ENCODE peak calls at places on chromosome 20, in seven cellular contexts. T is ascending aorta, K is psoas muscle, X is H9, Y is breast epithelium, S is upper lobe of right lung, C is astrocyte. B is an unnamed sample.
A peak's percentile ranks its signal among the peaks of the same experiment; 100 is the strongest.

GRCh38 chr20:19943021-19943659 is 74.0 kb upstream of the NAA20 start:
- DNase-seq in T (no peak), K (no peak), X (no peak), Y (peak; percentile 91), S (no peak), C (no peak), B (no peak)

GRCh38 chr20:20780127-20780822 is 67.8 kb upstream of the RALGAPA2 start:
- DNase-seq in T (peak; percentile 84), K (peak; percentile 91), X (peak; percentile 33), Y (peak; percentile 80), S (peak; percentile 94), C (no peak), B (peak; percentile 94)

GRCh38 chr20:48523191-48523757 is 304.5 kb downstream of the PREX1 start:
- DNase-seq in T (no peak), K (no peak), X (peak; percentile 66), Y (no peak), S (no peak), C (peak; percentile 65), B (no peak)

GRCh38 chr20:52959125-52959524 is 13.0 kb upstream of the TSHZ2 start:
- DNase-seq in T (no peak), K (no peak), X (no peak), Y (no peak), S (no peak), C (no peak), B (no peak)

GRCh38 chr20:20743511-20744169 is 31.2 kb upstream of the RALGAPA2 start:
- DNase-seq in T (peak; percentile 81), K (peak; percentile 78), X (peak; percentile 49), Y (peak; percentile 21), S (peak; percentile 80), C (peak; percentile 2), B (peak; percentile 80)

GRCh38 chr20:45342863-45343444 is 5.3 kb downstream of the SDC4 start:
- DNase-seq in T (no peak), K (no peak), X (no peak), Y (peak; percentile 18), S (no peak), C (no peak), B (no peak)

GRCh38 chr20:63560856-63561609 is 7.1 kb downstream of the FNDC11 start:
- DNase-seq in T (no peak), K (no peak), X (no peak), Y (no peak), S (no peak), C (no peak), B (no peak)

GRCh38 chr20:44407402-44408184 is 52.1 kb downstream of the HNF4A start:
- DNase-seq in T (no peak), K (no peak), X (no peak), Y (no peak), S (no peak), C (peak; percentile 97), B (no peak)

GRCh38 chr20:62662422-62662821 is 20.1 kb downstream of the SLCO4A1 start:
- DNase-seq in T (no peak), K (no peak), X (no peak), Y (no peak), S (no peak), C (peak; percentile 69), B (no peak)

GRCh38 chr20:17225891-17226409 is 890 bp upstream of the PCSK2 start:
- DNase-seq in T (no peak), K (no peak), X (peak; percentile 45), Y (no peak), S (peak; percentile 73), C (no peak), B (peak; percentile 39)

GRCh38 chr20:64035066-64035932 is 683 bp upstream of the C20orf204 start:
- DNase-seq in T (no peak), K (no peak), X (no peak), Y (no peak), S (peak; percentile 62), C (no peak), B (no peak)

GRCh38 chr20:49765413-49765736 is 47.3 kb upstream of the SLC9A8 start:
- DNase-seq in T (no peak), K (no peak), X (no peak), Y (no peak), S (no peak), C (no peak), B (no peak)

GRCh38 chr20:17911927-17912326 is 56.7 kb downstream of the SNX5 start:
- DNase-seq in T (peak; percentile 37), K (no peak), X (no peak), Y (no peak), S (no peak), C (no peak), B (no peak)

GRCh38 chr20:9287826-9288225 is 218.9 kb downstream of the PLCB4 start:
- DNase-seq in T (no peak), K (no peak), X (no peak), Y (no peak), S (no peak), C (no peak), B (no peak)

GRCh38 chr20:10253750-10254149 is 35.1 kb downstream of the SNAP25 start:
- DNase-seq in T (no peak), K (no peak), X (no peak), Y (no peak), S (no peak), C (no peak), B (no peak)

GRCh38 chr20:50418890-50419642 is 91.1 kb upstream of the PTPN1 start:
- DNase-seq in T (no peak), K (no peak), X (no peak), Y (no peak), S (no peak), C (no peak), B (peak; percentile 56)

GRCh38 chr20:55038684-55039083 is 563.3 kb downstream of the DOK5 start:
- DNase-seq in T (no peak), K (no peak), X (no peak), Y (no peak), S (no peak), C (no peak), B (no peak)
- H3K9me3 ChIP-seq in T (no peaks in the 10 kb centered on the region), K (no peaks in the 10 kb centered on the region), X (no peaks in the 10 kb centered on the region), Y (no peaks in the 10 kb centered on the region), S (no peaks in the 10 kb centered on the region), C (no peaks in the 10 kb centered on the region), B (no peaks in the 10 kb centered on the region)

DNA sequence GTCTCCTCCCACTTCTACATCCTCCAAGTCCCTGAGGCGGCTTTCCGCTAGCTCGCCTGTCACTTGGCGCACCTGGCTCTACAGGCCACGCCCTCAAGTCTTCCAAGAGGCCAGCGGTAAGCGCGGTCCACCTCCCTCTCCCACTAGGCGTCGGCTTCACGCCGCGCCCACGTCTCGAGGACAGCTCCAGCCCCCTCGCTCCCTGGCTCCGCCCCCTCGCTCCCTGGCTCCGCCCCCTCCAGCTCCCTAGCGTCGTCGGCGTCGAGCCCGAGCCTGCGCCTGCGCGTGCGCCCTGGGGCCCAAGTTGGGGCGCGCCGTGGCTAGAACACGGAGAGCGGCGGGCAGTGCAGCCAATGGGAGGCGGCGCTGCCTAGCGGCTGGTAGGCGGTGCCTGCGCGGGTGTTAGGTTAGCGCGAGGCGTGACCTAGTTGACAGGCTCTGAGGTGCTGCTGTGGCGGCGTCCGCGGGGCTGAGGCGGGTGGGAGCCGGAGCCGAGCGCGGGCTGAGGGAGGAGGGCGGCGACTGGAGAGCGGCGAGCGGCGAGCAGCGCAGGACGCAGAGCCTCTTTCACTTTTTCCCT is at the start of gene MACROD2:
- DNase-seq in T (peak; percentile 92), K (peak; percentile 90), X (peak; percentile 99), Y (peak; percentile 90), S (peak; percentile 98), C (peak; percentile 58), B (peak; percentile 96)
- H3K9me3 ChIP-seq in T (peaks cover 4% of the 10 kb centered on the region), K (peaks cover 9% of the 10 kb centered on the region), X (no peaks in the 10 kb centered on the region), Y (peaks cover 6% of the 10 kb centered on the region), S (peaks cover 10% of the 10 kb centered on the region), C (no peaks in the 10 kb centered on the region), B (no peaks in the 10 kb centered on the region)

DNA sequence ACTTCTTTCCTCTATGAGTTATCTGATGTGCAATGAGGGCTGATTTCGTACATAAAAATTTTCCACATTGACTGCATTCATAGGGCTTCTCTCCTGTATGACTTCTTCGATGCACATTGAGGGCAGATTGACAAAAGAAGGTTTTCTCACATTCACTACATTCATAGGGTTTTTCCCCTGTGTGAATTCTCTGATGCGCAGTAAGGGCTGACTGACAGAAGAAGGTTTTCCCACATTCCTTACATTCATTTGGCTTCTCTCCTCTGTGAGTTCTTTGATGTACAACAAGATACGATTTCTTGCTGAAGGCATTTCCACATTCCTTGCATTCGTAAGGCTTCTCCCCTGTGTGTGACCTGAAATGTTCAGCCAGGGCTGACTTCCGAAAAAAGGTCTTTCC is 11.4 kb downstream of the ZNF334 start:
- DNase-seq in T (no peak), K (no peak), X (no peak), Y (no peak), S (no peak), C (no peak), B (no peak)
- H3K9me3 ChIP-seq in T (peaks cover 16% of the 10 kb centered on the region), K (peaks cover 24% of the 10 kb centered on the region), X (peaks cover 77% of the 10 kb centered on the region), Y (peaks cover 27% of the 10 kb centered on the region), S (peaks cover 16% of the 10 kb centered on the region), C (peaks cover 50% of the 10 kb centered on the region), B (peaks cover 3% of the 10 kb centered on the region)

DNA sequence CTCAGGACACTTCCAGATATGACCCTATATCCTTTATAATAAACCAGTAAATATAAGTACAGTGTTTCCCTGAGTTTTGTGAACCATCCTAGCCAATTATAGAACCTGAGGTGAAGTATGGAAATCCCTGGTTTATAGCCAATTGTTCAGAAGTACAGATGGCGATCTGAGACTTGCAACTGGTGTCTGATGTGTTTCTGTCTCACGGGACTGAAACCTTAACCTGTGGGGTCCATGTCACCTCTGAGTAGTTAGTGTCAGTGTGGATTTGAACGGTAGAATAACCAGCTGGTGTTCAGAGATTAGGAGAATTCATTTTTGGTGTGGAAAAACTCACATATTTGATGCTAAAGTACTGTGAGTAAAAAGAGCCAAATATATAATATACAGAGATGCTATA is 606.6 kb downstream of the MAFB start:
- DNase-seq in T (no peak), K (no peak), X (no peak), Y (no peak), S (no peak), C (no peak), B (no peak)
- H3K9me3 ChIP-seq in T (no peaks in the 10 kb centered on the region), K (no peaks in the 10 kb centered on the region), X (no peaks in the 10 kb centered on the region), Y (no peaks in the 10 kb centered on the region), S (no peaks in the 10 kb centered on the region), C (no peaks in the 10 kb centered on the region), B (no peaks in the 10 kb centered on the region)